ENCODE peak calls at places on chromosomes 12 and 14, in four cellular contexts. One of them, this sample, is unnamed.

GRCh38 chr14:29459967-29460366 is 467.7 kb downstream of the PRKD1 start:
- DNase-seq in psoas muscle: no peak
- DNase-seq in cardiac fibroblast: no peak
- DNase-seq in K562: no peak
- DNase-seq in this sample: no peak

GRCh38 chr14:37697489-37698121 is 102.2 kb downstream of the TTC6 start:
- DNase-seq in psoas muscle: no peak
- DNase-seq in cardiac fibroblast: peak
- DNase-seq in K562: no peak
- DNase-seq in this sample: no peak

GRCh38 chr12:31225656-31226535 is 100.1 kb downstream of the SINHCAF start:
- DNase-seq in psoas muscle: no peak
- DNase-seq in cardiac fibroblast: no peak
- DNase-seq in K562: no peak
- DNase-seq in this sample: no peak

GRCh38 chr12:128644664-128645296 is 179.0 kb downstream of the SLC15A4 start:
- DNase-seq in psoas muscle: no peak
- DNase-seq in cardiac fibroblast: no peak
- DNase-seq in K562: peak
- DNase-seq in this sample: no peak

GRCh38 chr12:105930612-105931011 is 208.1 kb downstream of the NUAK1 start:
- DNase-seq in psoas muscle: no peak
- DNase-seq in cardiac fibroblast: peak
- DNase-seq in K562: no peak
- DNase-seq in this sample: no peak

GRCh38 chr12:1391722-1392121 is 202.7 kb downstream of the FBXL14 start:
- DNase-seq in psoas muscle: no peak
- DNase-seq in cardiac fibroblast: no peak
- DNase-seq in K562: no peak
- DNase-seq in this sample: no peak

GRCh38 chr12:67647547-67648305 is 819 bp upstream of the DYRK2 start:
- DNase-seq in psoas muscle: peak
- DNase-seq in cardiac fibroblast: peak
- DNase-seq in K562: peak
- DNase-seq in this sample: peak

GRCh38 chr14:51792819-51793218 is 67.6 kb upstream of the GNG2 start:
- DNase-seq in psoas muscle: no peak
- DNase-seq in cardiac fibroblast: peak
- DNase-seq in K562: no peak
- DNase-seq in this sample: no peak

GRCh38 chr14:68727315-68728078 is 65.4 kb downstream of the ZFP36L1 start:
- DNase-seq in psoas muscle: no peak
- DNase-seq in cardiac fibroblast: no peak
- DNase-seq in K562: peak
- DNase-seq in this sample: no peak

GRCh38 chr14:95273041-95273978 is 46.4 kb downstream of the CLMN start:
- DNase-seq in psoas muscle: no peak
- DNase-seq in cardiac fibroblast: no peak
- DNase-seq in K562: no peak
- DNase-seq in this sample: no peak

GRCh38 chr12:96187675-96188355 is 6.4 kb upstream of the ELK3 start:
- DNase-seq in psoas muscle: no peak
- DNase-seq in cardiac fibroblast: no peak
- DNase-seq in K562: no peak
- DNase-seq in this sample: no peak

GRCh38 chr12:101909646-101910045 is 32.3 kb downstream of the DRAM1 start:
- DNase-seq in psoas muscle: no peak
- DNase-seq in cardiac fibroblast: no peak
- DNase-seq in K562: no peak
- DNase-seq in this sample: no peak

GRCh38 chr14:23377873-23378563 is 1.2 kb downstream of the CMTM5 start:
- DNase-seq in psoas muscle: no peak
- DNase-seq in cardiac fibroblast: no peak
- DNase-seq in K562: no peak
- DNase-seq in this sample: no peak

GRCh38 chr12:116202940-116203339 is 74.6 kb downstream of the MED13L start:
- DNase-seq in psoas muscle: no peak
- DNase-seq in cardiac fibroblast: no peak
- DNase-seq in K562: no peak
- DNase-seq in this sample: no peak

GRCh38 chr12:1993341-1993740 is 10.9 kb downstream of the DCP1B start:
- DNase-seq in psoas muscle: no peak
- DNase-seq in cardiac fibroblast: peak
- DNase-seq in K562: no peak
- DNase-seq in this sample: no peak

GRCh38 chr12:51419473-51420228 is 5.0 kb upstream of the SLC4A8 start:
- DNase-seq in psoas muscle: no peak
- DNase-seq in cardiac fibroblast: peak
- DNase-seq in K562: no peak
- DNase-seq in this sample: no peak

GRCh38 chr14:100778078-100778927 is 47.6 kb upstream of the MEG3 start:
- DNase-seq in psoas muscle: no peak
- DNase-seq in cardiac fibroblast: no peak
- DNase-seq in K562: no peak
- DNase-seq in this sample: peak

GRCh38 chr12:101941306-101942000 is 64.1 kb downstream of the DRAM1 start:
- DNase-seq in psoas muscle: no peak
- DNase-seq in cardiac fibroblast: no peak
- DNase-seq in K562: no peak
- DNase-seq in this sample: no peak

GRCh38 chr12:106342397-106343212 is 14.9 kb upstream of the POLR3B start:
- DNase-seq in psoas muscle: peak
- DNase-seq in cardiac fibroblast: peak
- DNase-seq in K562: peak
- DNase-seq in this sample: no peak

GRCh38 chr14:34050606-34051005 is 99.7 kb upstream of the EGLN3 start:
- DNase-seq in psoas muscle: no peak
- DNase-seq in cardiac fibroblast: no peak
- DNase-seq in K562: no peak
- DNase-seq in this sample: no peak

GRCh38 chr14:65565948-65566347 is 153.4 kb downstream of the FUT8 start:
- DNase-seq in psoas muscle: no peak
- DNase-seq in cardiac fibroblast: peak
- DNase-seq in K562: no peak
- DNase-seq in this sample: no peak

GRCh38 chr14:34699873-34700621 is 14.3 kb downstream of the CFL2 start:
- DNase-seq in psoas muscle: no peak
- DNase-seq in cardiac fibroblast: peak
- DNase-seq in K562: no peak
- DNase-seq in this sample: no peak

GRCh38 chr12:50732591-50732990 is 31.3 kb upstream of the ATF1 start:
- DNase-seq in psoas muscle: no peak
- DNase-seq in cardiac fibroblast: peak
- DNase-seq in K562: peak
- DNase-seq in this sample: no peak

GRCh38 chr14:89304972-89305703 is 111.9 kb downstream of the FOXN3 start:
- DNase-seq in psoas muscle: peak
- DNase-seq in cardiac fibroblast: peak
- DNase-seq in K562: no peak
- DNase-seq in this sample: no peak

GRCh38 chr14:22536853-22537338 is 52.1 kb downstream of the DAD1 start:
- DNase-seq in psoas muscle: peak
- DNase-seq in cardiac fibroblast: peak
- DNase-seq in K562: peak
- DNase-seq in this sample: no peak

GRCh38 chr12:74897425-74898211 is 312.0 kb downstream of the KCNC2 start:
- DNase-seq in psoas muscle: no peak
- DNase-seq in cardiac fibroblast: no peak
- DNase-seq in K562: no peak
- DNase-seq in this sample: no peak

GRCh38 chr12:14931791-14932560 is 6.4 kb downstream of the ERP27 start:
- DNase-seq in psoas muscle: no peak
- DNase-seq in cardiac fibroblast: no peak
- DNase-seq in K562: no peak
- DNase-seq in this sample: no peak

GRCh38 chr12:87469295-87469694 is 559.9 kb downstream of the C12orf50 start:
- DNase-seq in psoas muscle: no peak
- DNase-seq in cardiac fibroblast: peak
- DNase-seq in K562: no peak
- DNase-seq in this sample: no peak

GRCh38 chr12:102958073-102958829 is 777 bp downstream of the ASCL1 start:
- DNase-seq in psoas muscle: no peak
- DNase-seq in cardiac fibroblast: peak
- DNase-seq in K562: no peak
- DNase-seq in this sample: no peak

GRCh38 chr12:93302331-93303229 is 75.1 kb upstream of the NUDT4 start:
- DNase-seq in psoas muscle: peak
- DNase-seq in cardiac fibroblast: peak
- DNase-seq in K562: peak
- DNase-seq in this sample: no peak

GRCh38 chr12:107564946-107565345 is 120.7 kb upstream of the PWP1 start:
- DNase-seq in psoas muscle: no peak
- DNase-seq in cardiac fibroblast: no peak
- DNase-seq in K562: peak
- DNase-seq in this sample: no peak

GRCh38 chr12:122955151-122955550 is 11.1 kb downstream of the ABCB9 start:
- DNase-seq in psoas muscle: no peak
- DNase-seq in cardiac fibroblast: no peak
- DNase-seq in K562: no peak
- DNase-seq in this sample: no peak

GRCh38 chr12:76085159-76085868 is 829 bp upstream of the NAP1L1 start:
- DNase-seq in psoas muscle: no peak
- DNase-seq in cardiac fibroblast: peak
- DNase-seq in K562: peak
- DNase-seq in this sample: no peak

GRCh38 chr12:132342322-132342721 is 12.9 kb upstream of the GALNT9 start:
- DNase-seq in psoas muscle: no peak
- DNase-seq in cardiac fibroblast: no peak
- DNase-seq in K562: no peak
- DNase-seq in this sample: no peak
- TF ChIP-seq CTCF in psoas muscle: no peak
- TF ChIP-seq CTCF in cardiac fibroblast: peak
- TF ChIP-seq CTCF in K562: peak
- TF ChIP-seq CTCF in this sample: no peak

GRCh38 chr14:81341405-81342180 is 58.5 kb downstream of the STON2 start:
- DNase-seq in psoas muscle: no peak
- DNase-seq in cardiac fibroblast: no peak
- DNase-seq in K562: no peak
- DNase-seq in this sample: no peak
- TF ChIP-seq CTCF in psoas muscle: no peak
- TF ChIP-seq CTCF in cardiac fibroblast: no peak
- TF ChIP-seq CTCF in K562: no peak
- TF ChIP-seq CTCF in this sample: no peak

GRCh38 chr14:75295061-75295461 is 16.4 kb downstream of the FOS start:
- DNase-seq in psoas muscle: peak
- DNase-seq in cardiac fibroblast: peak
- DNase-seq in K562: peak
- DNase-seq in this sample: no peak
- TF ChIP-seq CTCF in psoas muscle: no peak
- TF ChIP-seq CTCF in cardiac fibroblast: no peak
- TF ChIP-seq CTCF in K562: no peak
- TF ChIP-seq CTCF in this sample: no peak

GRCh38 chr12:130281157-130281799 is 56.4 kb upstream of the PIWIL1 start:
- DNase-seq in psoas muscle: peak
- DNase-seq in cardiac fibroblast: no peak
- DNase-seq in K562: peak
- DNase-seq in this sample: no peak
- TF ChIP-seq CTCF in psoas muscle: peak
- TF ChIP-seq CTCF in cardiac fibroblast: peak
- TF ChIP-seq CTCF in K562: peak
- TF ChIP-seq CTCF in this sample: peak

DNA sequence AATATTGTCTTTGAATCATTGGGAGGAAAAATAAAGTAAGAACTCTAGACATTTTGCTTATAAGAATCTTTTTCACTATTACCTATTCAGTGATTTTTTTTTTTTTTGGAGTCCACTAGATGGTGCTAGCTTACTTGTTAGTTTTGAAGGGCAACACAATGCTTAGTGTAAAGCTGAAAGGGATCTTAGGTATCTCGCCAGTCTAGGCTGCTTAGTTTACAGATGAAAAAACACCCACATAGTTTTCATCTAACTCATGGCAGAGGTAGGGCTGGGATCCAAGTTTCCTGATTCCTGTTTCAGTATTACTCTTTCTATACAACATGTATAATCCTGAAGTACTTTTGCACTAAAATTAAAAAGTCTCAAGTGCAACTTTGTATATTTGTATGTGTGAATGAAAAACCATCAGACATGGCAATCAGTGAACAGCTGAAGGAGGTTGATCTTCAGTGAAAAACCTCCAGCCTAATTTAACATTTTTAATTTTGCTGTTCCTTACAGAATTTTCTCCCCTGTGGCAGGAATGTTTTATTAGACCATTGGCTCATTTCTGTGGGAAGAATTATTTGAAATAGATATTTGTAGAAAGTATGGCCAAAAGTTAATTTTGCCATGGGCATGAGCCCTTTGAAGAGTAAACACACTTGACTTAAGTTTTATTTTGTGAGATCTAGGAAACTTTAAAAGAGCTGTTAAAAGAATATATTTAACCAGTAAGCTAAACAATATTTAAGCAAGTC is 40.7 kb downstream of the LRRIQ1 start:
- DNase-seq in psoas muscle: no peak
- DNase-seq in cardiac fibroblast: peak
- DNase-seq in K562: peak
- DNase-seq in this sample: no peak
- TF ChIP-seq CTCF in psoas muscle: peak
- TF ChIP-seq CTCF in cardiac fibroblast: peak
- TF ChIP-seq CTCF in K562: peak
- TF ChIP-seq CTCF in this sample: peak

GRCh38 chr12:78085562-78086182 is 255.0 kb downstream of the NAV3 start:
- DNase-seq in psoas muscle: no peak
- DNase-seq in cardiac fibroblast: peak
- DNase-seq in K562: no peak
- DNase-seq in this sample: no peak

GRCh38 chr12:78081590-78082314 is 251.1 kb downstream of the NAV3 start:
- DNase-seq in psoas muscle: no peak
- DNase-seq in cardiac fibroblast: no peak
- DNase-seq in K562: no peak
- DNase-seq in this sample: no peak

GRCh38 chr12:78088391-78088832 is 257.7 kb downstream of the NAV3 start:
- DNase-seq in psoas muscle: no peak
- DNase-seq in cardiac fibroblast: peak
- DNase-seq in K562: no peak
- DNase-seq in this sample: no peak

GRCh38 chr12:78087363-78087675 is 256.6 kb downstream of the NAV3 start:
- DNase-seq in psoas muscle: no peak
- DNase-seq in cardiac fibroblast: peak
- DNase-seq in K562: no peak
- DNase-seq in this sample: no peak

GRCh38 chr12:78086553-78087362 is 256.1 kb downstream of the NAV3 start:
- DNase-seq in psoas muscle: no peak
- DNase-seq in cardiac fibroblast: no peak
- DNase-seq in K562: no peak
- DNase-seq in this sample: no peak
- TF ChIP-seq CTCF in psoas muscle: no peak
- TF ChIP-seq CTCF in cardiac fibroblast: peak
- TF ChIP-seq CTCF in K562: no peak
- TF ChIP-seq CTCF in this sample: peak

This sample was measured in osteocyte.